ENCODE peak calls at places on chromosomes 12 and 14, in nine cellular contexts. One of them, this sample, is unnamed. For H3K9me3 and H3K4me1, the result is how much of the 10 kb centered on the place peaks cover.

GRCh38 chr12:132453361-132454133 is 36.4 kb upstream of the FBRSL1 start:
- DNase-seq in cardiac muscle cell: no peak
- DNase-seq in BE2C: no peak
- DNase-seq in colonic mucosa: no peak
- DNase-seq in CD8-positive, alpha-beta T cell: no peak
- DNase-seq in ovary: no peak
- DNase-seq in adipocyte: no peak
- DNase-seq in lung: no peak
- DNase-seq in uterus: no peak
- DNase-seq in this sample: no peak

GRCh38 chr14:97379091-97379531 is 581.9 kb downstream of the VRK1 start:
- DNase-seq in BE2C: no peak
- DNase-seq in colonic mucosa: no peak
- DNase-seq in uterus: no peak
- DNase-seq in CD8-positive, alpha-beta T cell: peak
- DNase-seq in ovary: no peak
- DNase-seq in adipocyte: no peak
- DNase-seq in cardiac muscle cell: no peak
- DNase-seq in lung: no peak
- DNase-seq in this sample: no peak

GRCh38 chr12:91178139-91178561 is 4.5 kb downstream of the DCN start:
- DNase-seq in ovary: peak
- DNase-seq in cardiac muscle cell: peak
- DNase-seq in colonic mucosa: no peak
- DNase-seq in adipocyte: peak
- DNase-seq in BE2C: no peak
- DNase-seq in uterus: peak
- DNase-seq in CD8-positive, alpha-beta T cell: no peak
- DNase-seq in lung: no peak
- DNase-seq in this sample: peak

GRCh38 chr14:102979406-102979805 is 56.9 kb downstream of the AMN start:
- DNase-seq in uterus: no peak
- DNase-seq in BE2C: no peak
- DNase-seq in lung: no peak
- DNase-seq in cardiac muscle cell: no peak
- DNase-seq in CD8-positive, alpha-beta T cell: no peak
- DNase-seq in adipocyte: no peak
- DNase-seq in colonic mucosa: no peak
- DNase-seq in ovary: no peak
- DNase-seq in this sample: no peak

GRCh38 chr14:38297681-38298080 is 41.8 kb upstream of the CLEC14A start:
- DNase-seq in CD8-positive, alpha-beta T cell: no peak
- DNase-seq in cardiac muscle cell: no peak
- DNase-seq in ovary: no peak
- DNase-seq in adipocyte: peak
- DNase-seq in colonic mucosa: no peak
- DNase-seq in BE2C: peak
- DNase-seq in uterus: no peak
- DNase-seq in lung: no peak
- DNase-seq in this sample: no peak

GRCh38 chr12:111221296-111222026 is 147.4 kb downstream of the PHETA1 start:
- DNase-seq in ovary: no peak
- DNase-seq in CD8-positive, alpha-beta T cell: no peak
- DNase-seq in lung: no peak
- DNase-seq in cardiac muscle cell: no peak
- DNase-seq in adipocyte: no peak
- DNase-seq in uterus: no peak
- DNase-seq in colonic mucosa: no peak
- DNase-seq in BE2C: no peak
- DNase-seq in this sample: no peak

GRCh38 chr12:32569256-32569655 is 109.8 kb upstream of the DNM1L start:
- DNase-seq in adipocyte: peak
- DNase-seq in BE2C: no peak
- DNase-seq in cardiac muscle cell: no peak
- DNase-seq in colonic mucosa: no peak
- DNase-seq in uterus: no peak
- DNase-seq in lung: no peak
- DNase-seq in CD8-positive, alpha-beta T cell: no peak
- DNase-seq in ovary: no peak
- DNase-seq in this sample: no peak

GRCh38 chr14:82694820-82695219 is 1161.2 kb upstream of the SEL1L start:
- DNase-seq in uterus: no peak
- DNase-seq in cardiac muscle cell: no peak
- DNase-seq in adipocyte: no peak
- DNase-seq in BE2C: no peak
- DNase-seq in ovary: no peak
- DNase-seq in lung: no peak
- DNase-seq in colonic mucosa: no peak
- DNase-seq in CD8-positive, alpha-beta T cell: no peak
- DNase-seq in this sample: no peak

GRCh38 chr12:88617352-88617751 is 37.1 kb upstream of the KITLG start:
- DNase-seq in ovary: no peak
- DNase-seq in lung: no peak
- DNase-seq in colonic mucosa: no peak
- DNase-seq in uterus: no peak
- DNase-seq in adipocyte: no peak
- DNase-seq in BE2C: no peak
- DNase-seq in cardiac muscle cell: no peak
- DNase-seq in CD8-positive, alpha-beta T cell: no peak
- DNase-seq in this sample: no peak

GRCh38 chr12:56987551-56988053 is 18.7 kb downstream of the ZBTB39 start:
- DNase-seq in uterus: peak
- DNase-seq in colonic mucosa: peak
- DNase-seq in BE2C: peak
- DNase-seq in lung: peak
- DNase-seq in adipocyte: peak
- DNase-seq in ovary: peak
- DNase-seq in cardiac muscle cell: peak
- DNase-seq in CD8-positive, alpha-beta T cell: peak
- DNase-seq in this sample: peak

GRCh38 chr12:111437816-111438454 is 32.2 kb downstream of the SH2B3 start:
- DNase-seq in BE2C: no peak
- DNase-seq in cardiac muscle cell: no peak
- DNase-seq in ovary: no peak
- DNase-seq in CD8-positive, alpha-beta T cell: no peak
- DNase-seq in colonic mucosa: peak
- DNase-seq in adipocyte: peak
- DNase-seq in uterus: no peak
- DNase-seq in lung: peak
- DNase-seq in this sample: no peak

GRCh38 chr12:10741836-10742235 is 18.7 kb upstream of the YBX3 start:
- DNase-seq in colonic mucosa: no peak
- DNase-seq in cardiac muscle cell: no peak
- DNase-seq in BE2C: no peak
- DNase-seq in ovary: no peak
- DNase-seq in uterus: no peak
- DNase-seq in adipocyte: no peak
- DNase-seq in lung: no peak
- DNase-seq in CD8-positive, alpha-beta T cell: no peak
- DNase-seq in this sample: no peak

DNA sequence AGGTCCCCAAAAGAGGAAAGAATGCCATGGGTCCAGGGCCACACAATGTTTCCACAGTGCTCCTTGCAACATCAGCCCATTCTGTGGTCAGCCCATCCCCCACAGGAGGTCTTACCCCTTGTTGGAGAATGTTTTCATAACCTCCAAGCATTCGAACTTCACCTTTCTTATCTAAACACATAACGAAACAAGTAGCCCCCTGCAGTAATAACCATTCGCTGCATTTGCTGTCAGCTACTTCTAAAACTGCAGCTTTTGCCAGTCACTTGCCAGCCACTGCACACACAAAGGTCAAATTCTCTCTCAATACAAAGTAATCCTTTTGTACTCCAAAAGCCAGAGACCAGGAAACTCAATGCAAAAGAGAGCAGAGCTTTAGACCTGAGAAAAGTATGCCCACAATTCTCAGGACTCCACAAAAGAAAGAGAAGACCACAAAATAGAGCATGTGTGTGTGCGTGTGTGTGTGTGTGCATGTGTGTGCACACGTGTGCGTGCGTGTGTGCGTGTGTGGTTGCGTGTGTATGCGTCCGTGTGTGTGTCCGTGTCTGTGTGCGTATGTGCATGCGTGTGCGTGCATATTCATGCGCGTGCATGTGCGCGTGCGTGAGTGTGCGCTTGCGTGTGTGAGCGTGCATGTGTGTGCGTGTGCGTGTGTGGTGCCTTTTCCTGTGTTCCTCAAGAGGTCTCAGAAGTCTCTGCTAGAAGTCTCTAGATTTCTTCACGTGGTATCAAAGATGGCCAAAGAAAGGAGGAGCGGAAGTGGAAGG is 31.7 kb upstream of the NINJ2 start:
- DNase-seq in lung: no peak
- DNase-seq in uterus: no peak
- DNase-seq in colonic mucosa: no peak
- DNase-seq in adipocyte: no peak
- DNase-seq in CD8-positive, alpha-beta T cell: no peak
- DNase-seq in BE2C: no peak
- DNase-seq in cardiac muscle cell: no peak
- DNase-seq in ovary: no peak
- DNase-seq in this sample: no peak
- H3K9me3 ChIP-seq in lung: under half
- H3K9me3 ChIP-seq in uterus: under half
- H3K9me3 ChIP-seq in colonic mucosa: under half
- H3K9me3 ChIP-seq in adipocyte: under half
- H3K9me3 ChIP-seq in CD8-positive, alpha-beta T cell: under half
- H3K9me3 ChIP-seq in BE2C: under half
- H3K9me3 ChIP-seq in cardiac muscle cell: under half
- H3K9me3 ChIP-seq in ovary: under half
- H3K9me3 ChIP-seq in this sample: under half

GRCh38 chr12:119200601-119201000 is 21.9 kb downstream of the HSPB8 start:
- DNase-seq in cardiac muscle cell: no peak
- DNase-seq in lung: no peak
- DNase-seq in colonic mucosa: no peak
- DNase-seq in BE2C: no peak
- DNase-seq in CD8-positive, alpha-beta T cell: no peak
- DNase-seq in uterus: no peak
- DNase-seq in adipocyte: no peak
- DNase-seq in ovary: no peak
- DNase-seq in this sample: no peak

GRCh38 chr12:119198440-119198839 is 19.7 kb downstream of the HSPB8 start:
- DNase-seq in cardiac muscle cell: no peak
- DNase-seq in lung: no peak
- DNase-seq in ovary: no peak
- DNase-seq in CD8-positive, alpha-beta T cell: no peak
- DNase-seq in uterus: no peak
- DNase-seq in adipocyte: no peak
- DNase-seq in BE2C: no peak
- DNase-seq in colonic mucosa: no peak
- DNase-seq in this sample: no peak

DNA sequence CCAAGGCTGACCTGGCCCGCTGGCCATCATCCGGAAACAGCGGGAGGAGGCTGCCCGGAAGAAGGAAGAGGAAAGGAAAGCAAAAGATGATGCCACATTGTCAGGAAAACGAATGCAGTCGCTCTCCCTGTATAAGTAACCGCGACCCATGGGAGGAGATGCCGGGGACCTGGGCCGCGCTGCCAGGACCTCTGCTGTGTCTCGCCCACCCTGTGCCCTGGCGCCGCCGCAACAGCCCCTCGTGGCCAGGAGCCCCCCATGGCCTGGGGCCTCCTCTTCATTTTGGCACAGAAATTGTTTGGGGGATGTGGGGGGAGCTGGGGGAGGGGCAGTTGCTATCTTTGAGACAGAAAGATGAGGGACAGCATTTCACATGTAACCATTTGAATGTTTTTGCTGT is 16.5 kb downstream of the HSPB8 start:
- DNase-seq in CD8-positive, alpha-beta T cell: no peak
- DNase-seq in cardiac muscle cell: no peak
- DNase-seq in colonic mucosa: no peak
- DNase-seq in uterus: no peak
- DNase-seq in adipocyte: no peak
- DNase-seq in BE2C: no peak
- DNase-seq in lung: no peak
- DNase-seq in ovary: no peak
- DNase-seq in this sample: no peak
- H3K4me1 ChIP-seq in CD8-positive, alpha-beta T cell: under half
- H3K4me1 ChIP-seq in cardiac muscle cell: under half
- H3K4me1 ChIP-seq in colonic mucosa: under half
- H3K4me1 ChIP-seq in uterus: under half
- H3K4me1 ChIP-seq in adipocyte: under half
- H3K4me1 ChIP-seq in BE2C: under half
- H3K4me1 ChIP-seq in lung: under half
- H3K4me1 ChIP-seq in ovary: under half
- H3K4me1 ChIP-seq in this sample: under half

GRCh38 chr12:40164034-40164433 is 58.2 kb upstream of the SLC2A13 start:
- DNase-seq in adipocyte: no peak
- DNase-seq in ovary: no peak
- DNase-seq in uterus: no peak
- DNase-seq in colonic mucosa: no peak
- DNase-seq in CD8-positive, alpha-beta T cell: no peak
- DNase-seq in lung: no peak
- DNase-seq in cardiac muscle cell: no peak
- DNase-seq in BE2C: no peak
- DNase-seq in this sample: no peak
- H3K9me3 ChIP-seq in adipocyte: under half
- H3K9me3 ChIP-seq in ovary: under half
- H3K9me3 ChIP-seq in uterus: under half
- H3K9me3 ChIP-seq in colonic mucosa: under half
- H3K9me3 ChIP-seq in CD8-positive, alpha-beta T cell: under half
- H3K9me3 ChIP-seq in lung: under half
- H3K9me3 ChIP-seq in cardiac muscle cell: under half
- H3K9me3 ChIP-seq in BE2C: under half
- H3K9me3 ChIP-seq in this sample: under half

GRCh38 chr12:110015132-110015531 is 15.9 kb downstream of the ANKRD13A start:
- DNase-seq in lung: no peak
- DNase-seq in cardiac muscle cell: no peak
- DNase-seq in uterus: no peak
- DNase-seq in ovary: no peak
- DNase-seq in BE2C: no peak
- DNase-seq in CD8-positive, alpha-beta T cell: no peak
- DNase-seq in adipocyte: no peak
- DNase-seq in colonic mucosa: no peak
- DNase-seq in this sample: no peak
- H3K4me1 ChIP-seq in lung: under half
- H3K4me1 ChIP-seq in cardiac muscle cell: under half
- H3K4me1 ChIP-seq in uterus: under half
- H3K4me1 ChIP-seq in ovary: under half
- H3K4me1 ChIP-seq in BE2C: under half
- H3K4me1 ChIP-seq in CD8-positive, alpha-beta T cell: under half
- H3K4me1 ChIP-seq in adipocyte: under half
- H3K4me1 ChIP-seq in colonic mucosa: under half
- H3K4me1 ChIP-seq in this sample: under half

DNA sequence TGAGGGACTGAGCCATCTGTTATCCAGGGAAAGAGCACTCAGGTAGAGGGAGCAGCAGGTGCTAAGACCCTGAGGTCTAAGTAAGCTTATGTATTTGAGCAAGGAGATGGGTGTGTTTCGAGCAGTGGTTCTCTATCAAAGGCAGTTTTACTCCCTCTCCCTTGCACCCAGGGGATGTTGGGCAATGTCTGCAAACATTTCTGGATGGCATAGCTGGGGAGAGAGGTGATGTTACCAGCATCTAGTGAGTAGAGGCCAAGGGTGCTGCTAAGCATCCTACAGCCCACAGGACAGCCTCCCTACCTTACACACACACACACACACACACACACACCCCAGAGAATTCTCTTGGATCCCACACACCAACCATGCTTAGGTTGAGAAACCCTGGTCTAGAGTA is 221.0 kb upstream of the PWP1 start:
- DNase-seq in colonic mucosa: no peak
- DNase-seq in ovary: no peak
- DNase-seq in cardiac muscle cell: no peak
- DNase-seq in lung: no peak
- DNase-seq in adipocyte: no peak
- DNase-seq in BE2C: no peak
- DNase-seq in uterus: no peak
- DNase-seq in CD8-positive, alpha-beta T cell: no peak
- DNase-seq in this sample: no peak
- H3K9me3 ChIP-seq in colonic mucosa: under half
- H3K9me3 ChIP-seq in ovary: under half
- H3K9me3 ChIP-seq in cardiac muscle cell: under half
- H3K9me3 ChIP-seq in lung: under half
- H3K9me3 ChIP-seq in adipocyte: under half
- H3K9me3 ChIP-seq in BE2C: under half
- H3K9me3 ChIP-seq in uterus: under half
- H3K9me3 ChIP-seq in CD8-positive, alpha-beta T cell: under half
- H3K9me3 ChIP-seq in this sample: under half